ENCODE peak calls at places on chromosomes 5 and 9, in six cellular contexts. J, Z, O, W, M and Y are unnamed samples.

GRCh38 chr9:91391426-91392217 is 29.9 kb upstream of the AUH start:
- DNase-seq in J (no peak), Z (no peak), O (no peak), W (no peak), M (no peak), Y (no peak)

GRCh38 chr5:127306036-127306435 is 15.4 kb downstream of the MEGF10 start:
- DNase-seq in J (no peak), Z (no peak), O (no peak), W (no peak), M (no peak), Y (no peak)

GRCh38 chr9:136655244-136656225 is 7.2 kb upstream of the EGFL7 start:
- DNase-seq in J (no peak), Z (no peak), O (no peak), W (peak; percentile 79), M (no peak), Y (no peak)

GRCh38 chr5:56900858-56901578 is 8.4 kb upstream of the SETD9 start:
- DNase-seq in J (peak; percentile 22), Z (peak; percentile 47), O (peak; percentile 58), W (no peak), M (peak; percentile 65), Y (peak; percentile 34)

GRCh38 chr9:128389395-128390149 is 18.4 kb downstream of the URM1 start:
- DNase-seq in J (no peak), Z (no peak), O (no peak), W (no peak), M (no peak), Y (no peak)

GRCh38 chr9:98921740-98922139 is 22.0 kb upstream of the COL15A1 start:
- DNase-seq in J (peak; percentile 45), Z (no peak), O (no peak), W (no peak), M (no peak), Y (no peak)

GRCh38 chr5:95709967-95710650 is 21.0 kb upstream of the RHOBTB3 start:
- DNase-seq in J (no peak), Z (peak; percentile 98), O (peak; percentile 60), W (peak; percentile 74), M (no peak), Y (no peak)

GRCh38 chr9:22986556-22986955 is 539.9 kb downstream of the DMRTA1 start:
- DNase-seq in J (no peak), Z (peak; percentile 37), O (no peak), W (no peak), M (no peak), Y (no peak)

GRCh38 chr5:161544350-161544765 is 2.2 kb downstream of the GABRB2 start:
- DNase-seq in J (peak; percentile 66), Z (peak; percentile 83), O (peak; percentile 16), W (no peak), M (peak; percentile 76), Y (peak; percentile 49)

GRCh38 chr5:129904102-129904666 is at the start of gene CHSY3:
- DNase-seq in J (peak; percentile 14), Z (peak; percentile 89), O (peak; percentile 91), W (peak; percentile 92), M (no peak), Y (peak; percentile 46)

GRCh38 chr5:132260714-132261615 is 3.5 kb downstream of the PDLIM4 start:
- DNase-seq in J (peak; percentile 54), Z (no peak), O (peak; percentile 88), W (no peak), M (no peak), Y (no peak)

GRCh38 chr5:126386146-126386545 is 37.1 kb upstream of the GRAMD2B start:
- DNase-seq in J (no peak), Z (no peak), O (no peak), W (no peak), M (no peak), Y (no peak)

GRCh38 chr5:8270246-8270645 is 401.3 kb downstream of the MTRR start:
- DNase-seq in J (no peak), Z (no peak), O (no peak), W (no peak), M (no peak), Y (no peak)

GRCh38 chr9:87350915-87351314 is 146.8 kb upstream of the DAPK1 start:
- DNase-seq in J (no peak), Z (no peak), O (peak; percentile 77), W (no peak), M (no peak), Y (no peak)

GRCh38 chr5:95910521-95910920 is 51.1 kb downstream of the ELL2 start:
- DNase-seq in J (no peak), Z (no peak), O (no peak), W (no peak), M (no peak), Y (no peak)

GRCh38 chr9:113587471-113588031 is 124.0 kb downstream of the RGS3 start:
- DNase-seq in J (peak; percentile 78), Z (peak; percentile 56), O (peak; percentile 49), W (peak; percentile 82), M (peak; percentile 57), Y (no peak)

GRCh38 chr9:14031015-14031414 is 282.9 kb downstream of the NFIB start:
- DNase-seq in J (no peak), Z (peak; percentile 76), O (peak; percentile 64), W (peak; percentile 57), M (no peak), Y (no peak)

GRCh38 chr5:90546216-90546837 is 12.3 kb upstream of the ADGRV1 start:
- DNase-seq in J (no peak), Z (no peak), O (no peak), W (no peak), M (no peak), Y (no peak)

GRCh38 chr5:41794478-41794877 is 75.7 kb downstream of the OXCT1 start:
- DNase-seq in J (no peak), Z (peak; percentile 53), O (peak; percentile 95), W (no peak), M (no peak), Y (no peak)

GRCh38 chr9:110444911-110445310 is 107.2 kb upstream of the TXNDC8 start:
- DNase-seq in J (no peak), Z (no peak), O (peak; percentile 89), W (no peak), M (no peak), Y (peak; percentile 64)

GRCh38 chr5:105752801-105753200 is 1917.9 kb downstream of the EFNA5 start:
- DNase-seq in J (no peak), Z (no peak), O (peak; percentile 2), W (no peak), M (no peak), Y (no peak)

GRCh38 chr5:146703499-146703898 is 175.1 kb downstream of the PPP2R2B start:
- DNase-seq in J (no peak), Z (no peak), O (no peak), W (no peak), M (no peak), Y (no peak)

GRCh38 chr9:30622551-30622950 is 1761.9 kb upstream of the ACO1 start:
- DNase-seq in J (no peak), Z (no peak), O (no peak), W (no peak), M (no peak), Y (no peak)

GRCh38 chr9:33517373-33517772 is 6.7 kb upstream of the ANKRD18B start:
- DNase-seq in J (peak; percentile 16), Z (peak; percentile 29), O (peak; percentile 75), W (no peak), M (peak; percentile 33), Y (no peak)

GRCh38 chr9:99019523-99020331 is 76.0 kb downstream of the COL15A1 start:
- DNase-seq in J (no peak), Z (peak; percentile 55), O (peak; percentile 98), W (no peak), M (no peak), Y (no peak)

GRCh38 chr5:147963948-147964693 is 57.8 kb upstream of the C5orf46 start:
- DNase-seq in J (no peak), Z (no peak), O (peak; percentile 28), W (no peak), M (no peak), Y (no peak)

GRCh38 chr9:29449294-29449693 is 1876.0 kb upstream of the C9orf72 start:
- DNase-seq in J (no peak), Z (no peak), O (no peak), W (no peak), M (no peak), Y (no peak)

GRCh38 chr9:136881691-136882108 is 4.6 kb upstream of the TRAF2 start:
- DNase-seq in J (no peak), Z (peak; percentile 25), O (peak; percentile 84), W (no peak), M (peak; percentile 27), Y (no peak)

GRCh38 chr5:54895816-54896341 is 89.5 kb downstream of the ESM1 start:
- DNase-seq in J (no peak), Z (peak; percentile 73), O (peak; percentile 65), W (no peak), M (peak; percentile 10), Y (peak; percentile 25)

GRCh38 chr5:124847907-124848306 is 101.5 kb upstream of the ZNF608 start:
- DNase-seq in J (no peak), Z (no peak), O (no peak), W (no peak), M (no peak), Y (no peak)

GRCh38 chr5:154396128-154396527 is 49.7 kb upstream of the SAP30L start:
- DNase-seq in J (no peak), Z (no peak), O (no peak), W (no peak), M (no peak), Y (no peak)

DNA sequence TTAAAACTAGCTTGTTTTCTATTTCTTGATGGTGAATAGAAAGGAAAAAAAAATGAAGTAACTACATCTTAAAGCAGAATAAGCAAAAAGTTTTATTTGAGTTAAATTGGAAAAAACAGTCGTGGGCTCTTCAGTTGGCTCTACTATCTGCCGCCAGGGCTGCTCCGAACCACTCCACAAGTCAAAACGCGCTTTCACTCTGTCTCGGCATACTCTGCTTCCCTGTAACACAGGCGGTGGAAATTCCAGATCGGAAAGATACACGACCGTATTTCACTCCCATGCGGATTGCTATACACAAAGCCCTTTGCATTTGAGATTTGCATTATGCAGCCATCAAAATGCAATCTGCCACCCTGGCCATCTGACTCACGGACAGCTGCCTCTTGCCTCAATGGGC is 505.6 kb downstream of the IRX1 start:
- DNase-seq in J (no peak), Z (no peak), O (no peak), W (no peak), M (no peak), Y (no peak)
- H3K4me3 ChIP-seq in J (no peak overlapping the region), Z (no peak overlapping the region), O (no peak overlapping the region), W (no peak overlapping the region), M (no peak overlapping the region), Y (no peak overlapping the region)

GRCh38 chr5:1100652-1101574 is 10.9 kb downstream of the SLC12A7 start:
- DNase-seq in J (no peak), Z (peak; percentile 41), O (no peak), W (no peak), M (no peak), Y (no peak)
- H3K4me3 ChIP-seq in J (no peak overlapping the region), Z (no peak overlapping the region), O (no peak overlapping the region), W (no peak overlapping the region), M (no peak overlapping the region), Y (no peak overlapping the region)

GRCh38 chr5:123429993-123430392 is 6.8 kb upstream of the CEP120 start:
- DNase-seq in J (no peak), Z (no peak), O (peak; percentile 91), W (no peak), M (no peak), Y (no peak)
- H3K4me3 ChIP-seq in J (no peak overlapping the region), Z (no peak overlapping the region), O (no peak overlapping the region), W (no peak overlapping the region), M (no peak overlapping the region), Y (no peak overlapping the region)

GRCh38 chr9:105191508-105192118 is 52.8 kb upstream of the SLC44A1 start:
- DNase-seq in J (no peak), Z (no peak), O (peak; percentile 14), W (no peak), M (no peak), Y (peak; percentile 75)
- H3K4me3 ChIP-seq in J (no peak overlapping the region), Z (no peak overlapping the region), O (peak overlapping the region; percentile 44), W (no peak overlapping the region), M (no peak overlapping the region), Y (peak overlapping the region; percentile 39)